ENCODE peak calls at places on chromosome 5, in seven cellular contexts. K is KG1; D is cardiac fibroblast; L is WERI-Rb-1; C is WTC11; T is NCI-H1105; W is activated CD4-positive, alpha-beta T cell treated with anti-CD3 and anti-CD28 coated beads for 24 hours. X is an unnamed sample.

GRCh38 chr5:134509308-134510040 is 16.0 kb upstream of the JADE2 start:
- DNase-seq in K (no peak), D (peak), L (peak), C (no peak), T (no peak), W (no peak), X (no peak)

GRCh38 chr5:172910828-172911627 is 48.2 kb upstream of the RPL26L1 start:
- DNase-seq in K (no peak), D (peak), L (peak), C (peak), T (no peak), W (no peak), X (peak)

GRCh38 chr5:39517800-39518199 is 93.0 kb upstream of the DAB2 start:
- DNase-seq in K (no peak), D (peak), L (no peak), C (no peak), T (no peak), W (no peak), X (no peak)

GRCh38 chr5:52283221-52283620 is 504.5 kb upstream of the ITGA1 start:
- DNase-seq in K (no peak), D (no peak), L (no peak), C (no peak), T (no peak), W (no peak), X (no peak)

GRCh38 chr5:140483055-140483454 is 64.4 kb upstream of the EIF4EBP3 start:
- DNase-seq in K (no peak), D (no peak), L (no peak), C (no peak), T (no peak), W (no peak), X (no peak)

GRCh38 chr5:145975361-145976066 is 39.1 kb downstream of the SH3RF2 start:
- DNase-seq in K (no peak), D (peak), L (no peak), C (no peak), T (no peak), W (no peak), X (no peak)

GRCh38 chr5:54463696-54464095 is 8.2 kb downstream of the HSPB3 start:
- DNase-seq in K (no peak), D (no peak), L (no peak), C (no peak), T (no peak), W (no peak), X (no peak)

GRCh38 chr5:94928891-94929290 is 310.4 kb downstream of the SLF1 start:
- DNase-seq in K (no peak), D (peak), L (no peak), C (no peak), T (no peak), W (no peak), X (no peak)

GRCh38 chr5:149583394-149583793 is 2.1 kb downstream of the ARHGEF37 start:
- DNase-seq in K (no peak), D (no peak), L (no peak), C (no peak), T (peak), W (no peak), X (no peak)

GRCh38 chr5:127442085-127442484 is 75.4 kb upstream of the PRRC1 start:
- DNase-seq in K (no peak), D (peak), L (no peak), C (no peak), T (no peak), W (no peak), X (no peak)

GRCh38 chr5:125194901-125195300 is 448.5 kb upstream of the ZNF608 start:
- DNase-seq in K (no peak), D (no peak), L (no peak), C (peak), T (no peak), W (no peak), X (no peak)

GRCh38 chr5:94551858-94552257 is 66.5 kb downstream of the KIAA0825 start:
- DNase-seq in K (no peak), D (no peak), L (no peak), C (no peak), T (no peak), W (no peak), X (no peak)

GRCh38 chr5:179882338-179882737 is 23.7 kb upstream of the MRNIP start:
- DNase-seq in K (no peak), D (no peak), L (no peak), C (no peak), T (no peak), W (no peak), X (no peak)

GRCh38 chr5:41176952-41177351 is 36.4 kb downstream of the C6 start:
- DNase-seq in K (no peak), D (peak), L (no peak), C (no peak), T (no peak), W (no peak), X (no peak)

GRCh38 chr5:40587284-40587882 is 92.3 kb upstream of the PTGER4 start:
- DNase-seq in K (no peak), D (peak), L (no peak), C (no peak), T (no peak), W (no peak), X (no peak)

GRCh38 chr5:45057564-45057963 is 248.8 kb downstream of the MRPS30 start:
- DNase-seq in K (no peak), D (no peak), L (no peak), C (no peak), T (no peak), W (no peak), X (no peak)

GRCh38 chr5:169913479-169913878 is 66.8 kb downstream of the INSYN2B start:
- DNase-seq in K (no peak), D (no peak), L (no peak), C (no peak), T (no peak), W (no peak), X (no peak)

GRCh38 chr5:79202076-79202475 is 33.9 kb upstream of the JMY start:
- DNase-seq in K (no peak), D (peak), L (no peak), C (no peak), T (no peak), W (no peak), X (no peak)

GRCh38 chr5:154501566-154501965 is 23.5 kb upstream of the HAND1 start:
- DNase-seq in K (no peak), D (no peak), L (no peak), C (peak), T (no peak), W (no peak), X (no peak)

GRCh38 chr5:152376871-152377270 is 28.2 kb downstream of the NMUR2 start:
- DNase-seq in K (no peak), D (no peak), L (no peak), C (no peak), T (no peak), W (no peak), X (no peak)

GRCh38 chr5:2511131-2511530 is 240.3 kb downstream of the IRX2 start:
- DNase-seq in K (no peak), D (no peak), L (no peak), C (no peak), T (no peak), W (no peak), X (no peak)

GRCh38 chr5:66134407-66134843 is 9.7 kb upstream of the SREK1 start:
- DNase-seq in K (no peak), D (no peak), L (no peak), C (no peak), T (no peak), W (no peak), X (no peak)

GRCh38 chr5:76737846-76738245 is 21.9 kb downstream of the F2R start:
- DNase-seq in K (no peak), D (peak), L (no peak), C (no peak), T (no peak), W (no peak), X (no peak)

GRCh38 chr5:94618029-94618492 is 343 bp downstream of the KIAA0825 start:
- DNase-seq in K (no peak), D (peak), L (peak), C (peak), T (peak), W (peak), X (peak)

GRCh38 chr5:104084896-104085295 is 522.3 kb upstream of the NUDT12 start:
- DNase-seq in K (no peak), D (no peak), L (no peak), C (no peak), T (no peak), W (no peak), X (no peak)

X was measured in GF-D8.